ENCODE peak calls at places on chromosomes 7 and 10, in four cellular contexts. F is stimulated activated effector memory CD8-positive, alpha-beta T cell treated with anti-CD3 and anti-CD28 coated beads, Interleukin-12 subunit alpha, Interleukin-12 subunit beta, amount 100 ng/mL, for 72 hours; L is T follicular helper cell; M is brain microvascular endothelial cell. V is an unnamed sample.

GRCh38 chr10:29837586-29837985 is 202.8 kb upstream of the SVIL start:
- DNase-seq in F (no peak), L (no peak), M (no peak), V (no peak)

GRCh38 chr10:45404087-45404769 is 30.2 kb downstream of the ALOX5 start:
- DNase-seq in F (no peak), L (no peak), M (no peak), V (no peak)

GRCh38 chr10:125028291-125028867 is 86.5 kb downstream of the ZRANB1 start:
- DNase-seq in F (no peak), L (no peak), M (no peak), V (peak)

GRCh38 chr7:51706851-51707250 is 390.2 kb upstream of the COBL start:
- DNase-seq in F (no peak), L (no peak), M (no peak), V (no peak)

GRCh38 chr7:16933296-16934248 is 51.8 kb upstream of the AGR3 start:
- DNase-seq in F (no peak), L (no peak), M (no peak), V (no peak)

GRCh38 chr7:148304456-148304855 is 286.1 kb upstream of the C7orf33 start:
- DNase-seq in F (no peak), L (no peak), M (no peak), V (no peak)

GRCh38 chr10:113880236-113880635 is 25.8 kb downstream of the NHLRC2 start:
- DNase-seq in F (no peak), L (no peak), M (no peak), V (peak)

GRCh38 chr7:29416906-29417305 is 146.7 kb upstream of the PRR15 start:
- DNase-seq in F (no peak), L (no peak), M (no peak), V (no peak)

GRCh38 chr7:115672024-115672423 is 358.5 kb downstream of the TFEC start:
- DNase-seq in F (no peak), L (no peak), M (no peak), V (peak)

GRCh38 chr7:123929107-123929506 is 4.1 kb downstream of the SPAM1 start:
- DNase-seq in F (no peak), L (no peak), M (no peak), V (no peak)